ENCODE peak calls at places on chromosomes 11 and 22, in eight cellular contexts. T, L, S, P, F, N, R and W are unnamed samples.

GRCh38 chr11:121544956-121545355 is 92.2 kb upstream of the SORL1-AS1 start:
- DNase-seq in N (peak; percentile 85), L (no peak), F (no peak), R (no peak), T (no peak), P (no peak), S (no peak), W (no peak)

GRCh38 chr22:49993649-49994360 is 18.8 kb downstream of the IL17REL start:
- DNase-seq in F (no peak), P (no peak), N (no peak), L (no peak), T (no peak), R (no peak), S (no peak), W (no peak)

GRCh38 chr11:74134661-74135515 is 35.9 kb downstream of the C2CD3 start:
- DNase-seq in N (no peak), P (peak; percentile 94), L (no peak), F (peak; percentile 6), S (no peak), R (no peak), T (no peak), W (peak; percentile 32)

GRCh38 chr11:130312046-130312445 is 2.7 kb downstream of the ZBTB44 start:
- DNase-seq in L (no peak), F (no peak), T (no peak), N (no peak), S (no peak), R (no peak), P (no peak), W (no peak)

GRCh38 chr11:104946907-104947306 is 21.5 kb downstream of the CASP4 start:
- DNase-seq in L (no peak), F (peak; percentile 41), P (peak; percentile 48), R (no peak), T (peak; percentile 15), N (peak; percentile 71), S (no peak), W (peak; percentile 45)

GRCh38 chr11:86066033-86066432 is 2.9 kb downstream of the PICALM start:
- DNase-seq in P (no peak), R (no peak), S (no peak), F (no peak), N (no peak), L (no peak), T (no peak), W (no peak)

GRCh38 chr11:77312107-77312506 is 10.6 kb upstream of the GDPD4 start:
- DNase-seq in P (no peak), F (no peak), S (no peak), T (no peak), L (no peak), R (no peak), N (no peak), W (no peak)

GRCh38 chr22:25930083-25930482 is 188.1 kb downstream of the MYO18B start:
- DNase-seq in R (no peak), P (no peak), L (no peak), N (no peak), F (no peak), T (no peak), S (no peak), W (no peak)

GRCh38 chr11:33835143-33835878 is 56.6 kb downstream of the LMO2 start:
- DNase-seq in T (no peak), N (peak; percentile 64), P (peak; percentile 76), S (no peak), R (no peak), L (peak; percentile 64), F (peak; percentile 53), W (peak; percentile 24)

GRCh38 chr11:57523419-57523818 is 7.1 kb downstream of the TIMM10 start:
- DNase-seq in N (no peak), R (no peak), T (no peak), P (no peak), L (no peak), S (no peak), F (no peak), W (no peak)

GRCh38 chr11:80024119-80024518 is 583.3 kb upstream of the TENM4 start:
- DNase-seq in N (no peak), F (no peak), T (no peak), S (no peak), P (no peak), L (no peak), R (no peak), W (no peak)

GRCh38 chr11:28049338-28050216 is 58.4 kb downstream of the KIF18A start:
- DNase-seq in L (peak; percentile 36), F (no peak), P (no peak), N (no peak), T (peak; percentile 9), R (no peak), S (no peak), W (no peak)

GRCh38 chr11:76637491-76638266 is 32.9 kb downstream of the LRRC32 start:
- DNase-seq in R (no peak), L (no peak), T (no peak), P (no peak), S (no peak), F (no peak), N (peak; percentile 4), W (peak; percentile 33)

GRCh38 chr11:79255965-79256364 is 184.9 kb downstream of the TENM4 start:
- DNase-seq in P (no peak), T (no peak), S (no peak), N (no peak), R (no peak), F (no peak), L (no peak), W (no peak)

GRCh38 chr22:37032535-37033460 is 13.3 kb downstream of the MPST start:
- DNase-seq in R (no peak), P (peak; percentile 86), L (no peak), T (no peak), N (peak; percentile 42), F (peak; percentile 69), S (no peak), W (no peak)

GRCh38 chr11:57978686-57979531 is 44.8 kb upstream of the OR9Q1 start:
- DNase-seq in N (no peak), T (no peak), F (no peak), R (no peak), S (no peak), P (peak; percentile 27), L (no peak), W (no peak)

GRCh38 chr22:27730649-27731433 is 70.7 kb downstream of the MN1 start:
- DNase-seq in L (no peak), N (no peak), T (no peak), F (no peak), S (no peak), R (peak; percentile 22), P (no peak), W (no peak)

GRCh38 chr11:79168530-79169110 is 272.2 kb downstream of the TENM4 start:
- DNase-seq in P (peak; percentile 83), R (no peak), L (no peak), F (no peak), T (no peak), S (no peak), N (no peak), W (no peak)

GRCh38 chr11:131754671-131755070 is 384.3 kb downstream of the NTM start:
- DNase-seq in P (no peak), T (no peak), N (no peak), F (peak; percentile 51), S (no peak), R (no peak), L (no peak), W (no peak)

GRCh38 chr11:75301131-75301530 is 50.3 kb downstream of the ARRB1 start:
- DNase-seq in S (no peak), P (no peak), T (no peak), F (no peak), R (no peak), N (no peak), L (no peak), W (no peak)

GRCh38 chr11:118715837-118716260 is 36.4 kb upstream of the TREH start:
- DNase-seq in T (no peak), P (no peak), N (no peak), F (no peak), L (no peak), R (no peak), S (no peak), W (peak; percentile 83)

GRCh38 chr11:72591785-72592490 is 82.3 kb downstream of the PDE2A start:
- DNase-seq in T (no peak), N (no peak), S (no peak), P (no peak), L (no peak), R (no peak), F (no peak), W (no peak)

GRCh38 chr22:43090130-43090789 is 1.1 kb upstream of the TTLL1 start:
- DNase-seq in S (no peak), F (peak; percentile 86), T (peak; percentile 69), L (peak; percentile 66), P (peak; percentile 89), R (no peak), N (peak; percentile 98), W (peak; percentile 92)

GRCh38 chr22:49021097-49021925 is 806.4 kb downstream of the BRD1 start:
- DNase-seq in P (no peak), S (no peak), R (no peak), N (no peak), F (no peak), L (no peak), T (no peak), W (no peak)

GRCh38 chr11:30107899-30108298 is 91.1 kb upstream of the KCNA4 start:
- DNase-seq in F (peak; percentile 1), L (peak; percentile 90), P (peak; percentile 48), S (no peak), R (no peak), T (no peak), N (no peak), W (peak; percentile 9)

GRCh38 chr11:114166897-114167323 is 107.4 kb downstream of the ZBTB16 start:
- DNase-seq in P (peak; percentile 83), F (peak; percentile 96), R (no peak), N (peak; percentile 52), T (no peak), L (peak; percentile 77), S (no peak), W (peak; percentile 31)

GRCh38 chr22:30754971-30755759 is 60.5 kb downstream of the OSBP2 start:
- DNase-seq in N (peak; percentile 50), T (peak; percentile 78), S (peak; percentile 51), L (peak; percentile 45), P (peak; percentile 65), F (peak; percentile 73), R (peak; percentile 41), W (peak; percentile 57)

GRCh38 chr11:117877120-117877784 is 794 bp upstream of the FXYD6 start:
- DNase-seq in L (no peak), R (no peak), N (no peak), T (no peak), P (no peak), F (no peak), S (no peak), W (no peak)